ENCODE peak calls at places on chromosomes 5 and 9, in eight cellular contexts. P, Y, I, B, W, J, F and K are unnamed samples.
A peak's percentile ranks its signal among the peaks of the same experiment; 100 is the strongest.

GRCh38 chr5:84647581-84647980 is 262.9 kb upstream of the EDIL3 start:
- DNase-seq in J (no peak), B (no peak), I (no peak), F (no peak), W (no peak), Y (no peak), P (no peak), K (no peak)

GRCh38 chr9:70405808-70406445 is 8.5 kb downstream of the KLF9 start:
- DNase-seq in W (no peak), P (no peak), Y (no peak), J (peak; percentile 46), B (no peak), I (no peak), F (no peak), K (no peak)

GRCh38 chr9:106284300-106284699 is 578.7 kb upstream of the ZNF462 start:
- DNase-seq in P (peak; percentile 46), Y (no peak), J (no peak), B (no peak), I (no peak), F (no peak), W (no peak), K (no peak)

GRCh38 chr5:180809403-180810209 is 7.0 kb upstream of the MGAT1 start:
- DNase-seq in F (peak; percentile 94), I (no peak), P (peak; percentile 98), J (peak; percentile 94), W (peak; percentile 89), Y (peak; percentile 91), B (peak; percentile 97), K (peak; percentile 91)

GRCh38 chr5:142756576-142756975 is 13.6 kb upstream of the ARHGAP26 start:
- DNase-seq in P (no peak), J (no peak), I (no peak), B (no peak), F (no peak), Y (no peak), W (no peak), K (no peak)

GRCh38 chr5:86716121-86716520 is 98.4 kb downstream of the COX7C start:
- DNase-seq in W (no peak), I (no peak), F (no peak), P (no peak), Y (no peak), B (no peak), J (no peak), K (no peak)

GRCh38 chr5:58263291-58263690 is 196.6 kb downstream of the PLK2 start:
- DNase-seq in W (no peak), Y (no peak), F (no peak), B (no peak), I (no peak), P (no peak), J (no peak), K (no peak)

GRCh38 chr9:91208837-91209236 is 152.9 kb downstream of the AUH start:
- DNase-seq in W (no peak), P (no peak), I (no peak), J (no peak), Y (no peak), F (no peak), B (no peak), K (no peak)

GRCh38 chr9:137445930-137446431 is 4.8 kb upstream of the ENTPD8 start:
- DNase-seq in I (no peak), Y (no peak), W (no peak), P (no peak), F (no peak), J (no peak), B (no peak), K (no peak)

GRCh38 chr9:88280816-88281382 is 107.3 kb upstream of the SPIN1 start:
- DNase-seq in B (no peak), I (peak; percentile 52), Y (no peak), P (peak; percentile 34), W (no peak), F (no peak), J (no peak), K (no peak)

GRCh38 chr9:124593080-124594058 is 86.2 kb upstream of the NR5A1 start:
- DNase-seq in I (peak; percentile 59), W (no peak), P (no peak), B (no peak), F (peak; percentile 54), Y (no peak), J (no peak), K (no peak)

GRCh38 chr9:21559402-21560280 is 77.5 kb upstream of the IFNE start:
- DNase-seq in B (peak; percentile 65), F (no peak), I (peak; percentile 79), Y (peak; percentile 25), J (peak; percentile 23), W (no peak), P (peak; percentile 56), K (peak; percentile 79)
- TF ChIP-seq POLR2AphosphoS5 in B (no peak), F (no peak), I (no peak), Y (no peak), J (no peak), W (no peak), P (no peak), K (peak; percentile 74)

DNA sequence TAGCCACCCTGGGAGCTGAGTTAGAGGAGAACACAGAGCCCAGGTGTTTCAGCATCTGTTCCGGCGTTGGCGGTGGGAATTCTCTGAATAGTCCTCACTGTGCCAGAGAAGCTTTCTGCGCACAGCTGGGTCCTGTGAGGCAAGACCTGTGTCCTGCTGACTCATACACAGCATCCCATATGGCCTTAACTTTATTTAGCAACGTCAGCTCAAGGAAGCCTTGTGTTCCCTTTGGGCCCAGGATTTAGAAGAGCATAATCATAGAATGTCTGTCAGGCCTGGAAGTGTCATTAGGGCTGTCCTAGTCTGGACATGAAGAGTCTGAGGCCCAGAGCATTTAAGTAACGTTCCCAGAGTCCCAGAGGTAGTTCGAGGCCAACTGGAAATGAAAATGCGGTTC is 188.6 kb upstream of the DMRT1 start:
- DNase-seq in W (no peak), P (no peak), J (peak; percentile 28), I (no peak), Y (peak; percentile 49), B (peak; percentile 89), F (no peak), K (no peak)
- H3K4me3 ChIP-seq in W (no peak overlapping the region), P (no peak overlapping the region), J (no peak overlapping the region), I (no peak overlapping the region), Y (no peak overlapping the region), B (no peak overlapping the region), F (no peak overlapping the region), K (no peak overlapping the region)

GRCh38 chr9:133403766-133404439 is 13.9 kb downstream of the REXO4 start:
- DNase-seq in F (peak; percentile 54), W (peak; percentile 52), B (no peak), Y (peak; percentile 71), P (peak; percentile 57), I (peak; percentile 76), J (peak; percentile 66), K (peak; percentile 74)
- TF ChIP-seq EP300 in F (no peak), W (no peak), B (no peak), Y (no peak), P (no peak), I (no peak), J (no peak), K (no peak)

DNA sequence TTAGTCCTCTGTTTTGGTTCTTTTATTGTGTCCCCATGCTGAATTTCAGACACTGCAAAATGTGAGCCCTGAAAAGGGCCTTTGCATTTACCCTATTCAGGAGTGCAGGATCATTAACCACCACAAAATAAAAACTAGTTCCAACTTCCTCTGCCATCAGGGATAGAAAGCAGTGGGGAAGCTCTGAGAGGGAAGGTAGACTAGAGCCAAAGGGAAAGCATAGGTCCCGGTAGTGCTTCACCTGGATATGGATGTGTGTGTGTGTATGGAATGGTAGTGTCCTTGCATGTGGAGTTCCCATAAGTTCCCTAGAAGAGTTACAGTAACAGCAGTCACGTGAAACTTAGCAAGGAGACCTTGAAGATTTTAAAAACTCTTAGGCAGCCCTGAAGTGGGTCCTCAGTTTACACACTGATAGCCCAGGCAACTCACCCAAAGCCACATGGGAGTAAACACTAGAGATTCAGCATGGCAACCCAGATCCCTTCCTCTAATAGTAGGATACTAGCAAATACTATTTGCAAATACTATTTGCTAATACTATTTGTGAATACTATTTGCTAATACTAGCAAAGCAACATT is 70.2 kb upstream of the IFNE start:
- DNase-seq in I (no peak), F (no peak), P (no peak), W (no peak), Y (no peak), B (no peak), J (no peak), K (no peak)
- TF ChIP-seq POLR2AphosphoS5 in I (no peak), F (no peak), P (no peak), W (no peak), Y (no peak), B (no peak), J (no peak), K (no peak)

GRCh38 chr9:27133817-27134216 is 24.8 kb downstream of the TEK start:
- DNase-seq in Y (no peak), W (no peak), P (no peak), I (no peak), F (no peak), B (no peak), J (no peak), K (no peak)
- H3K4me3 ChIP-seq in Y (no peak overlapping the region), W (no peak overlapping the region), P (no peak overlapping the region), I (no peak overlapping the region), F (no peak overlapping the region), B (no peak overlapping the region), J (no peak overlapping the region), K (no peak overlapping the region)

GRCh38 chr5:33938881-33939280 is 2.7 kb downstream of the RXFP3 start:
- DNase-seq in J (no peak), F (no peak), P (no peak), W (no peak), I (no peak), B (no peak), Y (no peak), K (no peak)

GRCh38 chr5:33937700-33938506 is 1.7 kb downstream of the RXFP3 start:
- DNase-seq in B (no peak), I (no peak), F (no peak), Y (no peak), P (no peak), W (no peak), J (no peak), K (no peak)

GRCh38 chr5:33937017-33937699 is 972 bp downstream of the RXFP3 start:
- DNase-seq in J (no peak), W (no peak), Y (no peak), I (no peak), B (no peak), F (peak; percentile 3), P (peak; percentile 46), K (no peak)

GRCh38 chr5:33939863-33940262 is 3.7 kb downstream of the RXFP3 start:
- DNase-seq in Y (no peak), B (no peak), P (no peak), J (no peak), I (no peak), W (no peak), F (no peak), K (no peak)

DNA sequence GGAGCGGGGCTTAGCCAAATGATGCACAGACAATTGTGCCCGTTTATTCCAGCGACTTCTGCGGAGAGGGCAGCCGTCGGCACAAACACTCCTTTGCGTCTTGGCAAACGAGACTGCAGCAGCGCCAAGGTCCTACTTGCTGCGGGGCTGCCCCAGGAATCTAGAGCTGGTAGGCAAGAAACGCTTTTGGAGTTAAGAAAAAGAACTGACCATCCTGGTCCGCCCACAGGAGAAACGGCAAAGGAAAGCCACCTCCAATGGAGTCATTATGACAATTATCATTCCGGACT is 2.3 kb downstream of the RXFP3 start:
- DNase-seq in B (no peak), W (no peak), I (no peak), Y (no peak), P (no peak), J (no peak), F (no peak), K (no peak)
- TF ChIP-seq EP300 in B (no peak), W (no peak), I (no peak), Y (no peak), P (no peak), J (no peak), F (no peak), K (no peak)